ENCODE peak calls at places on chromosomes 5 and 9, in five cellular contexts. J is NCI-H526; G is globus pallidus; V is stimulated activated CD4-positive, alpha-beta T cell treated with anti-CD3 and anti-CD28 coated beads, Interleukin-2, amount 100 ng/mL, for 24 hours; Q is effector CD4-positive, alpha-beta T cell. Z is an unnamed sample.

GRCh38 chr5:145260670-145261069 is 574.5 kb downstream of the PRELID2 start:
- DNase-seq in Q (no peak), V (no peak), G (no peak), J (no peak), Z (no peak)

GRCh38 chr5:58366461-58366860 is 93.4 kb downstream of the PLK2 start:
- DNase-seq in G (no peak), V (no peak), Q (no peak), J (no peak), Z (no peak)

GRCh38 chr9:136684339-136684738 is 2.9 kb downstream of the AGPAT2 start:
- DNase-seq in G (no peak), Q (no peak), V (no peak), J (no peak), Z (no peak)

GRCh38 chr5:50958852-50959457 is 292.5 kb downstream of the PARP8 start:
- DNase-seq in Q (no peak), G (peak), V (no peak), J (no peak), Z (peak)

GRCh38 chr9:112034216-112034611 is 137.6 kb downstream of the UGCG start:
- DNase-seq in J (no peak), Q (no peak), G (no peak), V (no peak), Z (no peak)

GRCh38 chr5:141637266-141637692 is 482 bp downstream of the RELL2 start:
- DNase-seq in Q (peak), G (no peak), J (peak), V (peak), Z (peak)

GRCh38 chr9:85487872-85488271 is 253.9 kb downstream of the AGTPBP1 start:
- DNase-seq in J (no peak), V (no peak), Q (no peak), G (no peak), Z (no peak)

GRCh38 chr9:137176302-137177182 is 4.7 kb upstream of the TMEM210 start:
- DNase-seq in G (no peak), J (no peak), Q (no peak), V (no peak), Z (peak)

GRCh38 chr5:129110742-129111141 is 16.2 kb downstream of the ISOC1 start:
- DNase-seq in Q (no peak), V (no peak), J (no peak), G (no peak), Z (no peak)

GRCh38 chr9:124219290-124219605 is 38.5 kb upstream of the NEK6 start:
- DNase-seq in J (no peak), Q (no peak), V (no peak), G (no peak), Z (no peak)

GRCh38 chr5:164233796-164234195 is 728.4 kb downstream of the MAT2B start:
- DNase-seq in J (no peak), V (no peak), G (no peak), Q (no peak), Z (no peak)

GRCh38 chr9:135814421-135814820 is 92.9 kb downstream of the CAMSAP1 start:
- DNase-seq in V (no peak), J (no peak), G (no peak), Q (no peak), Z (no peak)

GRCh38 chr5:154356256-154356655 is 89.5 kb upstream of the SAP30L start:
- DNase-seq in J (no peak), Q (no peak), V (no peak), G (no peak), Z (no peak)

GRCh38 chr5:76406567-76407155 is 3.6 kb downstream of the IQGAP2 start:
- DNase-seq in Q (no peak), J (no peak), G (no peak), V (no peak), Z (no peak)

GRCh38 chr5:140881889-140882590 is at the start of gene PCDHA13:
- DNase-seq in V (no peak), Q (no peak), J (no peak), G (peak), Z (peak)

GRCh38 chr9:87275039-87275725 is 222.5 kb upstream of the DAPK1 start:
- DNase-seq in G (no peak), Q (no peak), J (no peak), V (no peak), Z (no peak)

GRCh38 chr9:23123048-23123632 is 676.5 kb downstream of the DMRTA1 start:
- DNase-seq in V (no peak), Q (no peak), J (peak), G (peak), Z (peak)

GRCh38 chr5:150488519-150489357 is 19.2 kb upstream of the NDST1 start:
- DNase-seq in Q (no peak), V (no peak), G (peak), J (no peak), Z (no peak)

GRCh38 chr9:135566552-135566951 is 5.0 kb downstream of the PAEP start:
- DNase-seq in J (no peak), G (no peak), V (no peak), Q (no peak), Z (no peak)

GRCh38 chr9:78676623-78677022 is 379.7 kb downstream of the PSAT1 start:
- DNase-seq in J (no peak), Q (no peak), G (no peak), V (no peak), Z (no peak)

GRCh38 chr5:68086857-68087256 is 128.7 kb upstream of the PIK3R1 start:
- DNase-seq in G (peak), V (no peak), Q (no peak), J (peak), Z (peak)

GRCh38 chr5:101686541-101686940 is 609.5 kb downstream of the SLCO4C1 start:
- DNase-seq in Q (no peak), J (peak), V (no peak), G (no peak), Z (no peak)

GRCh38 chr5:148939676-148940075 is 113.3 kb downstream of the ADRB2 start:
- DNase-seq in V (no peak), G (no peak), Q (no peak), J (no peak), Z (no peak)

GRCh38 chr9:35738924-35739323 is 6.5 kb downstream of the CREB3 start:
- DNase-seq in J (no peak), Q (no peak), G (no peak), V (no peak), Z (no peak)

GRCh38 chr9:97525451-97525850 is 24.0 kb downstream of the TMOD1 start:
- DNase-seq in J (no peak), V (no peak), Q (no peak), G (no peak), Z (no peak)

GRCh38 chr9:129382281-129383004 is 204.4 kb upstream of the IER5L start:
- DNase-seq in Q (no peak), V (no peak), J (no peak), G (no peak), Z (peak)

GRCh38 chr9:107587175-107587963 is 97.8 kb upstream of the KLF4 start:
- DNase-seq in J (no peak), G (peak), Q (no peak), V (no peak), Z (no peak)

GRCh38 chr9:33818167-33818831 is 1.3 kb downstream of the UBE2R2 start:
- DNase-seq in G (no peak), V (peak), J (no peak), Q (no peak), Z (no peak)

GRCh38 chr5:179231309-179231708 is 114.0 kb downstream of the ADAMTS2 start:
- DNase-seq in Q (no peak), V (no peak), G (no peak), J (no peak), Z (no peak)

GRCh38 chr9:98362624-98363023 is 107.2 kb upstream of the TBC1D2 start:
- DNase-seq in Q (no peak), V (no peak), J (no peak), G (no peak), Z (no peak)

GRCh38 chr9:87069690-87070089 is 122.4 kb upstream of the GAS1 start:
- DNase-seq in Q (no peak), V (no peak), G (no peak), J (no peak), Z (no peak)

GRCh38 chr5:1210832-1211251 is 9.4 kb downstream of the SLC6A19 start:
- DNase-seq in Q (no peak), G (no peak), J (no peak), V (no peak), Z (no peak)

GRCh38 chr5:65066385-65066784 is 297.7 kb downstream of the CWC27 start:
- DNase-seq in J (no peak), G (peak), Q (no peak), V (no peak), Z (no peak)

GRCh38 chr9:4174781-4175180 is 125.1 kb downstream of the GLIS3 start:
- DNase-seq in Q (no peak), V (no peak), J (no peak), G (peak), Z (no peak)

GRCh38 chr5:147267082-147267832 is 32.4 kb downstream of the STK32A start:
- DNase-seq in J (no peak), Q (no peak), G (no peak), V (no peak), Z (no peak)

GRCh38 chr9:69030851-69031645 is 4.5 kb upstream of the FXN start:
- DNase-seq in J (no peak), V (no peak), G (no peak), Q (no peak), Z (no peak)

GRCh38 chr5:15476977-15477376 is 23.0 kb upstream of the FBXL7 start:
- DNase-seq in J (no peak), Q (no peak), V (no peak), G (no peak), Z (no peak)

Z was measured in cerebellar cortex.